ENCODE peak calls at places on chromosomes 4 and X, in four cellular contexts. G is endothelial cell of umbilical vein, K is transverse colon, Y is prostate gland. H is an unnamed sample.

GRCh38 chr4:139665690-139666529 is at the start of gene MGST2:
- DNase-seq in G (peak; percentile 95), K (peak; percentile 91), Y (peak; percentile 83), H (peak; percentile 84)

GRCh38 chrX:130108647-130109428 is 1.5 kb downstream of the ELF4 start:
- DNase-seq in G (no peak), K (peak; percentile 73), Y (no peak), H (no peak)

GRCh38 chr4:185238261-185238681 is 28.9 kb downstream of the SNX25 start:
- DNase-seq in G (no peak), K (no peak), Y (no peak), H (no peak)

GRCh38 chr4:89009107-89009506 is 47.9 kb downstream of the FAM13A start:
- DNase-seq in G (no peak), K (no peak), Y (no peak), H (no peak)

GRCh38 chr4:167956676-167957075 is 135.7 kb upstream of the ANXA10 start:
- DNase-seq in G (peak; percentile 28), K (no peak), Y (no peak), H (no peak)

GRCh38 chr4:158159718-158160094 is 13.1 kb downstream of the GASK1B start:
- DNase-seq in G (peak; percentile 35), K (no peak), Y (no peak), H (no peak)

GRCh38 chr4:140654516-140654855 is 85.7 kb upstream of the UCP1 start:
- DNase-seq in G (no peak), K (no peak), Y (no peak), H (no peak)

GRCh38 chr4:56229947-56230346 is 157.3 kb downstream of the AASDH start:
- DNase-seq in G (no peak), K (no peak), Y (no peak), H (no peak)

GRCh38 chr4:82287720-82288119 is 86.1 kb downstream of the HNRNPD start:
- DNase-seq in G (no peak), K (no peak), Y (no peak), H (no peak)

GRCh38 chrX:1576201-1577101 is 15.0 kb upstream of the AKAP17A start:
- DNase-seq in G (no peak), K (no peak), Y (no peak), H (no peak)

GRCh38 chrX:131588995-131589394 is 45.1 kb downstream of the OR13H1 start:
- DNase-seq in G (no peak), K (no peak), Y (no peak), H (peak; percentile 3)

GRCh38 chrX:130173190-130173895 is 1.6 kb downstream of the RAB33A start:
- DNase-seq in G (peak; percentile 48), K (peak; percentile 54), Y (no peak), H (no peak)

GRCh38 chr4:27789768-27790167 is 929.1 kb downstream of the STIM2 start:
- DNase-seq in G (no peak), K (no peak), Y (no peak), H (no peak)

GRCh38 chr4:107837298-107837697 is 12.6 kb downstream of the SGMS2 start:
- DNase-seq in G (no peak), K (peak; percentile 59), Y (no peak), H (no peak)

GRCh38 chr4:70715097-70715496 is 6.7 kb upstream of the RUFY3 start:
- DNase-seq in G (no peak), K (no peak), Y (no peak), H (no peak)

GRCh38 chrX:118603981-118604380 is 108.4 kb downstream of the DOCK11 start:
- DNase-seq in G (peak; percentile 50), K (peak; percentile 26), Y (peak; percentile 10), H (peak; percentile 55)

GRCh38 chr4:180664766-180665368 is 1578.3 kb upstream of the TENM3 start:
- DNase-seq in G (peak; percentile 52), K (peak; percentile 56), Y (peak; percentile 68), H (peak; percentile 79)

GRCh38 chrX:154013614-154014360 is 5.9 kb downstream of the IRAK1 start:
- DNase-seq in G (peak; percentile 34), K (no peak), Y (no peak), H (no peak)

GRCh38 chr4:154004859-154005520 is 216.1 kb upstream of the SFRP2 start:
- DNase-seq in G (no peak), K (no peak), Y (no peak), H (peak; percentile 51)

GRCh38 chr4:25441519-25442117 is 64.6 kb downstream of the ANAPC4 start:
- DNase-seq in G (peak; percentile 77), K (peak; percentile 57), Y (peak; percentile 49), H (peak; percentile 64)

GRCh38 chr4:7298601-7299000 is 106.3 kb downstream of the SORCS2 start:
- DNase-seq in G (no peak), K (no peak), Y (no peak), H (no peak)

GRCh38 chrX:145727476-145727875 is 90.2 kb upstream of the SLITRK2 start:
- DNase-seq in G (no peak), K (no peak), Y (no peak), H (no peak)

GRCh38 chr4:20480161-20480947 is 219.9 kb upstream of the PACRGL start:
- DNase-seq in G (no peak), K (no peak), Y (no peak), H (no peak)

GRCh38 chrX:21905209-21905735 is 35.2 kb upstream of the SMS start:
- DNase-seq in G (no peak), K (no peak), Y (no peak), H (no peak)

DNA sequence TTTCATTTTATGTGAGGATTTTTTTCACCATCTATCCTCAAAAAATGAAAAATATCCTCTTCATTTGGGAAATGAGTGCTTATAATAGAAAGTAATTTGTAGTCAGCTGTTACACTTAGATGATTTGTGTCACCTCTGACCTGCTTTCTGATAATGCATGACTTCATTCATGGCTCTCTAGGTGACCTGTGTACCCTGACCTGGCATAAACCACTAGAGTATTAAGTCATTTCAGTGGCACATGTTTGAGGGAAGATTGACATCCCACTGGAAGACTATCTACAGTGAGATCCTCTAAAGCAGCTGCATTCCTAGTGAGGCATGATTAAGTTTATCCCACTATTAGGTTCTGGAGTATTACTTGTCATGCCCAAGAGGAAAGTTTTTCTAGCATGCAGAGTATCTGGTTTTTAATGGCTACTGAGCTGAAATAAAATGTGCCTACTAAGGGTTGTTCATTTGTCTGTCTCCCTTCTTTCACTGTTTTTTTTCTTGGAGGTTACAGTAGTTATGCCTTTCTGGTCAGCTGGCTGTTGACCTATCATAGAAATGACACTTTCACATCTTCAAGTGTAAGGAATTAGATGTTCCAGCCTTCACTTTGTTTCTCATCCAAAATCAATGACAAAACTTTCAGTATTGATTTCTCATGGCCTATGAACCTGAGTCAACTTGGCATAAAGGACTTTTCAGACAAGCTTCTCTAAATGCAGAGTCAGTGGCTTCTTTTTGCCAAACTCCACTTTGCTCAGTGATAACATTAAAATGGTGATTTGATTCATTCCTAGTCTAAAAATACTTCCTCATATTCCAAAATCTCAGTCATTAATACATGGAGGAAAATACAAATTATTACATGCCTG is 33.1 kb downstream of the TET2 start:
- DNase-seq in G (no peak), K (no peak), Y (no peak), H (no peak)
- TF ChIP-seq POLR2A in G (no peak), K (no peak), Y (no peak), H (no peak)

DNA sequence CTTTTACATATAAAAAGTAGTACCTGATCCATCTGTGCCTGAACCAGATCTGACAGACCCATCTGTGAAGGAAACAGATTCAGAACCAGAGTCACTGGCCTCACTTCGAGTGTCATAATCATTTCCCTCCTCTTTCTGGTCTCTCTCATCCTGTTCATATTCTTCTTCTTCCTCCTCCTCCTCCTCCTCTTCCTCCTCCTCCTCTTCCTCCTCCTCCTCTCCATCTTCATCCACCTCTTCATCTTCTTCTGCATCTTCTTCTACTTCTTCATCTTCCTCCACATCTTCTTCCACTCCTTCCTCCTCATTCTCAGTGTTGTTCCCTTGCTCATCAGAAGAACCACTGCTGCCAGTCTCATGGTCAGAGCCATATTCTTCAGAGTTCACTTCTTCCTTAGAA is 12.9 kb downstream of the YTHDC1 start:
- DNase-seq in G (no peak), K (no peak), Y (no peak), H (no peak)
- H3K36me3 ChIP-seq in G (peaks cover 20% of the 10 kb centered on the region), K (no peaks in the 10 kb centered on the region), Y (no peaks in the 10 kb centered on the region), H (peaks cover 17% of the 10 kb centered on the region)

GRCh38 chr4:147831452-147832192 is 99.7 kb downstream of the ARHGAP10 start:
- DNase-seq in G (peak; percentile 88), K (peak; percentile 11), Y (no peak), H (no peak)
- TF ChIP-seq POLR2A in G (no peak), K (no peak), Y (no peak), H (no peak)

DNA sequence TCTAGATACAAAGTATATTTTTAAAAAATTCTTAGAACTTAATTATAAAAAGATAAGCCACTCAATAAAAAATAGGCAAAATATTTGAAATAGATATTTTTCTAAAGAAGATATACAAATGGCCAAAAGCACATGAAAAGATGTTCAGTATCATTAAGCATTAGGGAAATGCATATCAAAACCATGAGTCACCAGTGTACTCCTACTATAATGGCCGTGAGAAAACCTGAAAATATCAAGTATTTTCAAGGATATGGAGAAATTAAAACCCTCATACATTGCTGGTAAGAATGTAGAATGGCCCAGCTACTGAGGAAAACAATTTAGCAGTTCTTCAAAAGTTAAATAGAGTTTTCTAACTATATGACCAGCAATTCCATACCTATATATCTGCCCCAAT is 337.9 kb downstream of the CAMK2D start:
- DNase-seq in G (no peak), K (no peak), Y (no peak), H (no peak)
- H3K36me3 ChIP-seq in G (no peaks in the 10 kb centered on the region), K (no peaks in the 10 kb centered on the region), Y (no peaks in the 10 kb centered on the region), H (no peaks in the 10 kb centered on the region)

GRCh38 chr4:173529505-173530325 is at the start of gene HAND2:
- DNase-seq in G (no peak), K (peak; percentile 64), Y (no peak), H (no peak)
- TF ChIP-seq POLR2A in G (no peak), K (peak; percentile 59), Y (no peak), H (peak; percentile 70)

DNA sequence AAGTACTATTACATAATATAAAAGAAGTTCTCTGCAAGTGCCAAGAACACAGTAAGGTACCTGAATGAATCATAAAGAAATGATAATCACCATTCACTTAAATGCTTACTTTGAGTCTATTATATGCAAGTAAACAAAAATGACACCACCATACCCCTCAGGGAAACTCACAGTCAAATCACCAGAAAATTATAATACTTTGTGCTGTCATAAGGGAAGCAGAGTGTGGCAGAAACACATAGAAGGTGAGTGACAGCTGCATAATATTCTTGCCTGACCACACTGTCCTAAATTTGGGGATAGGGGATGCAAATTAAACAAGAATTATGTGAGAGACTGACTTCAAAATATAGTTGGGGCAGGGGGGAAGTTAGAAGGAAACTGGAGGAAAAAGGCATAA is 12.9 kb downstream of the CCNI start:
- DNase-seq in G (no peak), K (no peak), Y (no peak), H (no peak)
- H3K36me3 ChIP-seq in G (peaks cover 11% of the 10 kb centered on the region), K (no peaks in the 10 kb centered on the region), Y (peaks cover 6% of the 10 kb centered on the region), H (peaks cover under 1% of the 10 kb centered on the region)

H was measured in body of pancreas.